ENCODE peak calls at places on chromosome 2, in ten cellular contexts. One of them, this sample, is unnamed.
A peak's percentile ranks its signal among the peaks of the same experiment; 100 is the strongest.

GRCh38 chr2:234252766-234253165 is 202.3 kb downstream of the SPP2 start:
- DNase-seq in OCI-LY7: no peak
- DNase-seq in activated CD8-positive, alpha-beta T cell treated with anti-CD3 and anti-CD28 coated beads for 36 hours: no peak
- DNase-seq in SK-N-SH: no peak
- DNase-seq in cardiac fibroblast: no peak
- DNase-seq in fibroblast of the aortic adventitia: no peak
- DNase-seq in AG09309: no peak
- DNase-seq in MCF 10A: peak; percentile 65
- DNase-seq in prostate gland: peak; percentile 33
- DNase-seq in GM13976: no peak
- DNase-seq in this sample: no peak

GRCh38 chr2:173545364-173545734 is 190.7 kb downstream of the CDCA7 start:
- DNase-seq in OCI-LY7: no peak
- DNase-seq in activated CD8-positive, alpha-beta T cell treated with anti-CD3 and anti-CD28 coated beads for 36 hours: peak; percentile 28
- DNase-seq in SK-N-SH: no peak
- DNase-seq in cardiac fibroblast: no peak
- DNase-seq in fibroblast of the aortic adventitia: no peak
- DNase-seq in AG09309: peak; percentile 31
- DNase-seq in MCF 10A: no peak
- DNase-seq in prostate gland: no peak
- DNase-seq in GM13976: no peak
- DNase-seq in this sample: no peak

GRCh38 chr2:6352906-6353515 is 512.7 kb downstream of the CMPK2 start:
- DNase-seq in OCI-LY7: peak; percentile 18
- DNase-seq in activated CD8-positive, alpha-beta T cell treated with anti-CD3 and anti-CD28 coated beads for 36 hours: peak; percentile 8
- DNase-seq in SK-N-SH: peak; percentile 59
- DNase-seq in cardiac fibroblast: peak; percentile 2
- DNase-seq in fibroblast of the aortic adventitia: peak; percentile 2
- DNase-seq in AG09309: no peak
- DNase-seq in MCF 10A: peak; percentile 68
- DNase-seq in prostate gland: peak; percentile 11
- DNase-seq in GM13976: no peak
- DNase-seq in this sample: no peak

GRCh38 chr2:109438773-109439191 is 175.0 kb downstream of the SEPTIN10 start:
- DNase-seq in OCI-LY7: no peak
- DNase-seq in activated CD8-positive, alpha-beta T cell treated with anti-CD3 and anti-CD28 coated beads for 36 hours: no peak
- DNase-seq in SK-N-SH: peak; percentile 7
- DNase-seq in cardiac fibroblast: peak; percentile 78
- DNase-seq in fibroblast of the aortic adventitia: peak; percentile 83
- DNase-seq in AG09309: peak; percentile 63
- DNase-seq in MCF 10A: peak; percentile 8
- DNase-seq in prostate gland: no peak
- DNase-seq in GM13976: no peak
- DNase-seq in this sample: peak; percentile 91

GRCh38 chr2:154306261-154306970 is 392.1 kb upstream of the KCNJ3 start:
- DNase-seq in OCI-LY7: no peak
- DNase-seq in activated CD8-positive, alpha-beta T cell treated with anti-CD3 and anti-CD28 coated beads for 36 hours: no peak
- DNase-seq in SK-N-SH: no peak
- DNase-seq in cardiac fibroblast: no peak
- DNase-seq in fibroblast of the aortic adventitia: no peak
- DNase-seq in AG09309: no peak
- DNase-seq in MCF 10A: no peak
- DNase-seq in prostate gland: no peak
- DNase-seq in GM13976: no peak
- DNase-seq in this sample: no peak

GRCh38 chr2:203018181-203018580 is 3.5 kb downstream of the NBEAL1 start:
- DNase-seq in OCI-LY7: no peak
- DNase-seq in activated CD8-positive, alpha-beta T cell treated with anti-CD3 and anti-CD28 coated beads for 36 hours: no peak
- DNase-seq in SK-N-SH: no peak
- DNase-seq in cardiac fibroblast: peak; percentile 43
- DNase-seq in fibroblast of the aortic adventitia: peak; percentile 50
- DNase-seq in AG09309: no peak
- DNase-seq in MCF 10A: no peak
- DNase-seq in prostate gland: no peak
- DNase-seq in GM13976: no peak
- DNase-seq in this sample: no peak

GRCh38 chr2:201273330-201273983 is 13.1 kb downstream of the CASP8 start:
- DNase-seq in OCI-LY7: no peak
- DNase-seq in activated CD8-positive, alpha-beta T cell treated with anti-CD3 and anti-CD28 coated beads for 36 hours: no peak
- DNase-seq in SK-N-SH: no peak
- DNase-seq in cardiac fibroblast: no peak
- DNase-seq in fibroblast of the aortic adventitia: no peak
- DNase-seq in AG09309: no peak
- DNase-seq in MCF 10A: no peak
- DNase-seq in prostate gland: no peak
- DNase-seq in GM13976: no peak
- DNase-seq in this sample: no peak

GRCh38 chr2:150060341-150060740 is 427.1 kb downstream of the RND3 start:
- DNase-seq in OCI-LY7: no peak
- DNase-seq in activated CD8-positive, alpha-beta T cell treated with anti-CD3 and anti-CD28 coated beads for 36 hours: no peak
- DNase-seq in SK-N-SH: no peak
- DNase-seq in cardiac fibroblast: peak; percentile 28
- DNase-seq in fibroblast of the aortic adventitia: peak; percentile 19
- DNase-seq in AG09309: no peak
- DNase-seq in MCF 10A: no peak
- DNase-seq in prostate gland: no peak
- DNase-seq in GM13976: no peak
- DNase-seq in this sample: no peak

GRCh38 chr2:102057502-102058292 is 65.9 kb downstream of the IL1R2 start:
- DNase-seq in OCI-LY7: no peak
- DNase-seq in activated CD8-positive, alpha-beta T cell treated with anti-CD3 and anti-CD28 coated beads for 36 hours: peak; percentile 47
- DNase-seq in SK-N-SH: no peak
- DNase-seq in cardiac fibroblast: no peak
- DNase-seq in fibroblast of the aortic adventitia: no peak
- DNase-seq in AG09309: no peak
- DNase-seq in MCF 10A: no peak
- DNase-seq in prostate gland: no peak
- DNase-seq in GM13976: no peak
- DNase-seq in this sample: no peak

GRCh38 chr2:187338679-187339121 is 109.4 kb downstream of the CALCRL start:
- DNase-seq in OCI-LY7: no peak
- DNase-seq in activated CD8-positive, alpha-beta T cell treated with anti-CD3 and anti-CD28 coated beads for 36 hours: no peak
- DNase-seq in SK-N-SH: peak; percentile 5
- DNase-seq in cardiac fibroblast: no peak
- DNase-seq in fibroblast of the aortic adventitia: no peak
- DNase-seq in AG09309: no peak
- DNase-seq in MCF 10A: no peak
- DNase-seq in prostate gland: no peak
- DNase-seq in GM13976: no peak
- DNase-seq in this sample: no peak

GRCh38 chr2:136376798-136377211 is 258.9 kb upstream of the CXCR4 start:
- DNase-seq in OCI-LY7: peak; percentile 32
- DNase-seq in activated CD8-positive, alpha-beta T cell treated with anti-CD3 and anti-CD28 coated beads for 36 hours: peak; percentile 49
- DNase-seq in SK-N-SH: no peak
- DNase-seq in cardiac fibroblast: peak; percentile 22
- DNase-seq in fibroblast of the aortic adventitia: peak; percentile 36
- DNase-seq in AG09309: no peak
- DNase-seq in MCF 10A: no peak
- DNase-seq in prostate gland: no peak
- DNase-seq in GM13976: no peak
- DNase-seq in this sample: no peak

GRCh38 chr2:107133412-107133811 is 247.4 kb upstream of the ST6GAL2 start:
- DNase-seq in OCI-LY7: no peak
- DNase-seq in activated CD8-positive, alpha-beta T cell treated with anti-CD3 and anti-CD28 coated beads for 36 hours: no peak
- DNase-seq in SK-N-SH: no peak
- DNase-seq in cardiac fibroblast: no peak
- DNase-seq in fibroblast of the aortic adventitia: no peak
- DNase-seq in AG09309: no peak
- DNase-seq in MCF 10A: no peak
- DNase-seq in prostate gland: no peak
- DNase-seq in GM13976: no peak
- DNase-seq in this sample: no peak

GRCh38 chr2:239000500-239001073 is 152.7 kb downstream of the TWIST2 start:
- DNase-seq in OCI-LY7: no peak
- DNase-seq in activated CD8-positive, alpha-beta T cell treated with anti-CD3 and anti-CD28 coated beads for 36 hours: no peak
- DNase-seq in SK-N-SH: no peak
- DNase-seq in cardiac fibroblast: no peak
- DNase-seq in fibroblast of the aortic adventitia: no peak
- DNase-seq in AG09309: no peak
- DNase-seq in MCF 10A: no peak
- DNase-seq in prostate gland: no peak
- DNase-seq in GM13976: no peak
- DNase-seq in this sample: no peak

GRCh38 chr2:6213056-6213780 is 521.0 kb downstream of the SOX11 start:
- DNase-seq in OCI-LY7: no peak
- DNase-seq in activated CD8-positive, alpha-beta T cell treated with anti-CD3 and anti-CD28 coated beads for 36 hours: no peak
- DNase-seq in SK-N-SH: no peak
- DNase-seq in cardiac fibroblast: no peak
- DNase-seq in fibroblast of the aortic adventitia: no peak
- DNase-seq in AG09309: no peak
- DNase-seq in MCF 10A: no peak
- DNase-seq in prostate gland: no peak
- DNase-seq in GM13976: no peak
- DNase-seq in this sample: no peak

GRCh38 chr2:179201884-179202283 is 62.7 kb downstream of the SESTD1 start:
- DNase-seq in OCI-LY7: peak; percentile 50
- DNase-seq in activated CD8-positive, alpha-beta T cell treated with anti-CD3 and anti-CD28 coated beads for 36 hours: no peak
- DNase-seq in SK-N-SH: no peak
- DNase-seq in cardiac fibroblast: peak; percentile 21
- DNase-seq in fibroblast of the aortic adventitia: no peak
- DNase-seq in AG09309: no peak
- DNase-seq in MCF 10A: peak; percentile 24
- DNase-seq in prostate gland: no peak
- DNase-seq in GM13976: no peak
- DNase-seq in this sample: no peak

GRCh38 chr2:226358688-226359087 is 440.9 kb downstream of the IRS1 start:
- DNase-seq in OCI-LY7: no peak
- DNase-seq in activated CD8-positive, alpha-beta T cell treated with anti-CD3 and anti-CD28 coated beads for 36 hours: no peak
- DNase-seq in SK-N-SH: no peak
- DNase-seq in cardiac fibroblast: no peak
- DNase-seq in fibroblast of the aortic adventitia: no peak
- DNase-seq in AG09309: no peak
- DNase-seq in MCF 10A: no peak
- DNase-seq in prostate gland: no peak
- DNase-seq in GM13976: no peak
- DNase-seq in this sample: no peak

GRCh38 chr2:217609952-217610351 is 392.8 kb downstream of the TNS1 start:
- DNase-seq in OCI-LY7: no peak
- DNase-seq in activated CD8-positive, alpha-beta T cell treated with anti-CD3 and anti-CD28 coated beads for 36 hours: peak; percentile 11
- DNase-seq in SK-N-SH: no peak
- DNase-seq in cardiac fibroblast: no peak
- DNase-seq in fibroblast of the aortic adventitia: no peak
- DNase-seq in AG09309: no peak
- DNase-seq in MCF 10A: no peak
- DNase-seq in prostate gland: no peak
- DNase-seq in GM13976: no peak
- DNase-seq in this sample: no peak

GRCh38 chr2:234694244-234695013 is 197.5 kb upstream of the ARL4C start:
- DNase-seq in OCI-LY7: no peak
- DNase-seq in activated CD8-positive, alpha-beta T cell treated with anti-CD3 and anti-CD28 coated beads for 36 hours: peak; percentile 12
- DNase-seq in SK-N-SH: no peak
- DNase-seq in cardiac fibroblast: peak; percentile 51
- DNase-seq in fibroblast of the aortic adventitia: peak; percentile 73
- DNase-seq in AG09309: no peak
- DNase-seq in MCF 10A: peak; percentile 69
- DNase-seq in prostate gland: no peak
- DNase-seq in GM13976: no peak
- DNase-seq in this sample: no peak

DNA sequence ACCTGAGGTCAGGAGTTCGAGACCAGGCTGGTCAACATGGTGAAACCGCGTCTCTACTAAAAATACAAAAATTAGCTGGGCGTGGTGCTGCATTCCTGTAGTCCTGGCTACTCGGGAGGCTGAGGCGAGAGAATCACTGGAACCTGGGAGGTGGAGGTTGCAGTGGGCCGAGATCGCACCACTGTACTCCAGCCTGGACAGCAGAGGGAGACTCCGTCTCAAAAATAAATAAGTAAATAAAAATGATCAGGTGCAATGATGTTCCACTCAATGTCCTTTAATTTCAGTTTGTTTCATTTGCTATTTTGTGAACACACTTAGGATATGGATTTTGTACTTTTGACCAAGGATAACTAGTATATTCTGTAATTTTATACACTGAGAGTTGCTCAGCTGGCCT is 9.3 kb downstream of the HADHA start:
- DNase-seq in OCI-LY7: no peak
- DNase-seq in activated CD8-positive, alpha-beta T cell treated with anti-CD3 and anti-CD28 coated beads for 36 hours: no peak
- DNase-seq in SK-N-SH: no peak
- DNase-seq in cardiac fibroblast: peak; percentile 18
- DNase-seq in fibroblast of the aortic adventitia: no peak
- DNase-seq in AG09309: no peak
- DNase-seq in MCF 10A: peak; percentile 15
- DNase-seq in prostate gland: no peak
- DNase-seq in GM13976: no peak
- DNase-seq in this sample: no peak
- TF ChIP-seq CTCF in OCI-LY7: peak; percentile 45
- TF ChIP-seq CTCF in activated CD8-positive, alpha-beta T cell treated with anti-CD3 and anti-CD28 coated beads for 36 hours: no peak
- TF ChIP-seq CTCF in SK-N-SH: peak; percentile 43
- TF ChIP-seq CTCF in cardiac fibroblast: no peak
- TF ChIP-seq CTCF in fibroblast of the aortic adventitia: no peak
- TF ChIP-seq CTCF in AG09309: peak; percentile 18
- TF ChIP-seq CTCF in MCF 10A: peak; percentile 30
- TF ChIP-seq CTCF in prostate gland: peak; percentile 37
- TF ChIP-seq CTCF in GM13976: no peak
- TF ChIP-seq CTCF in this sample: no peak

GRCh38 chr2:144152817-144153271 is 367.1 kb downstream of the ZEB2 start:
- DNase-seq in OCI-LY7: peak; percentile 5
- DNase-seq in activated CD8-positive, alpha-beta T cell treated with anti-CD3 and anti-CD28 coated beads for 36 hours: no peak
- DNase-seq in SK-N-SH: no peak
- DNase-seq in cardiac fibroblast: peak; percentile 41
- DNase-seq in fibroblast of the aortic adventitia: peak; percentile 53
- DNase-seq in AG09309: no peak
- DNase-seq in MCF 10A: no peak
- DNase-seq in prostate gland: no peak
- DNase-seq in GM13976: no peak
- DNase-seq in this sample: no peak
- TF ChIP-seq CTCF in OCI-LY7: no peak
- TF ChIP-seq CTCF in activated CD8-positive, alpha-beta T cell treated with anti-CD3 and anti-CD28 coated beads for 36 hours: no peak
- TF ChIP-seq CTCF in SK-N-SH: peak; percentile 19
- TF ChIP-seq CTCF in cardiac fibroblast: peak; percentile 9
- TF ChIP-seq CTCF in fibroblast of the aortic adventitia: peak; percentile 34
- TF ChIP-seq CTCF in AG09309: no peak
- TF ChIP-seq CTCF in MCF 10A: no peak
- TF ChIP-seq CTCF in prostate gland: no peak
- TF ChIP-seq CTCF in GM13976: no peak
- TF ChIP-seq CTCF in this sample: no peak

GRCh38 chr2:160909781-160910242 is 250.4 kb upstream of the TANK start:
- DNase-seq in OCI-LY7: no peak
- DNase-seq in activated CD8-positive, alpha-beta T cell treated with anti-CD3 and anti-CD28 coated beads for 36 hours: no peak
- DNase-seq in SK-N-SH: no peak
- DNase-seq in cardiac fibroblast: peak; percentile 46
- DNase-seq in fibroblast of the aortic adventitia: peak; percentile 68
- DNase-seq in AG09309: no peak
- DNase-seq in MCF 10A: no peak
- DNase-seq in prostate gland: no peak
- DNase-seq in GM13976: no peak
- DNase-seq in this sample: no peak
- TF ChIP-seq CTCF in OCI-LY7: no peak
- TF ChIP-seq CTCF in activated CD8-positive, alpha-beta T cell treated with anti-CD3 and anti-CD28 coated beads for 36 hours: no peak
- TF ChIP-seq CTCF in SK-N-SH: no peak
- TF ChIP-seq CTCF in cardiac fibroblast: no peak
- TF ChIP-seq CTCF in fibroblast of the aortic adventitia: no peak
- TF ChIP-seq CTCF in AG09309: no peak
- TF ChIP-seq CTCF in MCF 10A: no peak
- TF ChIP-seq CTCF in prostate gland: no peak
- TF ChIP-seq CTCF in GM13976: no peak
- TF ChIP-seq CTCF in this sample: no peak

DNA sequence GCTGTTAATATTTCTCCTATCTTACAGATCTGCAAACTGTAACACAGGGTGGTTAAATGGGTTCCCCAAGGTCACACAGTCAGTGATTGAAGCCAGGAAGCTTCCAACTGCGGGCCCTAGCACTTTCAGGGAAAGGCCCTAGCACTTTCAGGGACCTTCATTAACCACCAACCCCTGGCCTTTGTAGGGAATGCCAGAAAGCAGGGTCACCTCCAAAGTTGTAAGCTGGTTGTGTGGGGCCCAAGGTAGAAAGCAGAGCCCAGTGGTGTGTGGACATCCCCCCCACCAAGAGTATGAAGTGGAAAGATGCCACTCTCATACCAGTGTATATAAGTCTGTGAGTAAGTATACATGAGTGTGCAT is 4.4 kb downstream of the DLX2 start:
- DNase-seq in OCI-LY7: no peak
- DNase-seq in activated CD8-positive, alpha-beta T cell treated with anti-CD3 and anti-CD28 coated beads for 36 hours: no peak
- DNase-seq in SK-N-SH: peak; percentile 16
- DNase-seq in cardiac fibroblast: no peak
- DNase-seq in fibroblast of the aortic adventitia: no peak
- DNase-seq in AG09309: no peak
- DNase-seq in MCF 10A: peak; percentile 39
- DNase-seq in prostate gland: no peak
- DNase-seq in GM13976: peak; percentile 26
- DNase-seq in this sample: peak; percentile 62
- TF ChIP-seq CTCF in OCI-LY7: no peak
- TF ChIP-seq CTCF in activated CD8-positive, alpha-beta T cell treated with anti-CD3 and anti-CD28 coated beads for 36 hours: no peak
- TF ChIP-seq CTCF in SK-N-SH: no peak
- TF ChIP-seq CTCF in cardiac fibroblast: no peak
- TF ChIP-seq CTCF in fibroblast of the aortic adventitia: no peak
- TF ChIP-seq CTCF in AG09309: no peak
- TF ChIP-seq CTCF in MCF 10A: no peak
- TF ChIP-seq CTCF in prostate gland: no peak
- TF ChIP-seq CTCF in GM13976: no peak
- TF ChIP-seq CTCF in this sample: no peak

This sample was measured in coronary artery.